ENCODE peak calls at places on chromosomes 12 and 14, in six cellular contexts. G is lower leg skin, Q is heart left ventricle, K is tibial nerve, D is A549, M is erythroblast. E is an unnamed sample.

GRCh38 chr14:103650213-103650612 is 21.2 kb downstream of the KLC1 start:
- DNase-seq in M (no peak), G (no peak), K (no peak), Q (no peak), D (no peak), E (no peak)

GRCh38 chr12:121781751-121782615 is 11.5 kb downstream of the RHOF start:
- DNase-seq in Q (peak), K (no peak), G (no peak), M (peak), D (no peak), E (no peak)

GRCh38 chr12:67107751-67108269 is 161.3 kb upstream of the CAND1 start:
- DNase-seq in Q (no peak), D (no peak), K (no peak), G (no peak), M (peak), E (no peak)

GRCh38 chr14:74506408-74506807 is 12.8 kb downstream of the ISCA2 start:
- DNase-seq in K (no peak), Q (no peak), M (no peak), G (peak), D (no peak), E (no peak)

GRCh38 chr14:25150934-25151790 is 101.2 kb upstream of the STXBP6 start:
- DNase-seq in D (peak), G (no peak), M (peak), Q (no peak), K (no peak), E (no peak)

GRCh38 chr12:80269953-80270552 is 170.7 kb downstream of the OTOGL start:
- DNase-seq in M (peak), K (peak), D (peak), G (no peak), Q (no peak), E (no peak)

GRCh38 chr12:46218509-46219095 is 50.2 kb downstream of the SLC38A1 start:
- DNase-seq in G (no peak), M (peak), Q (no peak), K (no peak), D (no peak), E (no peak)

GRCh38 chr14:24430143-24430681 is 458 bp downstream of the KHNYN start:
- DNase-seq in G (peak), Q (peak), K (peak), M (peak), D (peak), E (peak)

GRCh38 chr14:94171208-94171607 is 2.9 kb upstream of the PPP4R4 start:
- DNase-seq in M (no peak), D (no peak), G (no peak), K (no peak), Q (no peak), E (no peak)

GRCh38 chr12:132474237-132474741 is 15.7 kb upstream of the FBRSL1 start:
- DNase-seq in G (no peak), M (no peak), K (no peak), D (no peak), Q (peak), E (no peak)

GRCh38 chr12:21330682-21331253 is 3.9 kb downstream of the SLCO1A2 start:
- DNase-seq in G (no peak), D (peak), M (peak), K (no peak), Q (no peak), E (no peak)

GRCh38 chr12:67482751-67483661 is 165.5 kb upstream of the DYRK2 start:
- DNase-seq in M (no peak), Q (peak), G (no peak), K (peak), D (no peak), E (no peak)

GRCh38 chr14:92692822-92693226 is 55.6 kb downstream of the LGMN start:
- DNase-seq in M (no peak), Q (peak), D (peak), K (peak), G (no peak), E (no peak)

GRCh38 chr12:4227046-4227445 is 46.5 kb upstream of the CCND2 start:
- DNase-seq in K (no peak), D (no peak), Q (no peak), G (no peak), M (no peak), E (no peak)

GRCh38 chr12:58309806-58310205 is 368.4 kb downstream of the ATP23 start:
- DNase-seq in M (no peak), K (no peak), Q (no peak), G (no peak), D (no peak), E (no peak)

GRCh38 chr14:20400965-20401593 is 12.2 kb downstream of the TEP1 start:
- DNase-seq in G (peak), K (no peak), Q (no peak), D (peak), M (peak), E (no peak)

GRCh38 chr12:132454154-132454948 is 35.6 kb upstream of the FBRSL1 start:
- DNase-seq in D (no peak), K (no peak), G (no peak), M (no peak), Q (no peak), E (no peak)

GRCh38 chr12:26133508-26133907 is 8.7 kb upstream of the BHLHE41 start:
- DNase-seq in G (no peak), D (no peak), M (no peak), K (no peak), Q (no peak), E (no peak)

GRCh38 chr14:68535404-68536024 is 257.4 kb downstream of the ZFP36L1 start:
- DNase-seq in M (no peak), G (no peak), K (no peak), D (peak), Q (no peak), E (no peak)

GRCh38 chr12:26833692-26834168 is 736 bp upstream of the ITPR2 start:
- DNase-seq in D (peak), G (peak), Q (peak), K (no peak), M (peak), E (peak)

GRCh38 chr12:93577222-93577621 is 4.7 kb downstream of the SOCS2 start:
- DNase-seq in D (no peak), K (no peak), M (no peak), G (no peak), Q (no peak), E (no peak)

GRCh38 chr12:126347421-126347820 is 1282.2 kb downstream of the AACS start:
- DNase-seq in Q (no peak), G (no peak), K (no peak), M (no peak), D (no peak), E (no peak)

GRCh38 chr12:110347767-110348166 is 55.7 kb downstream of the ANAPC7 start:
- DNase-seq in K (no peak), G (no peak), M (no peak), Q (no peak), D (no peak), E (no peak)

GRCh38 chr14:61420326-61420725 is 98.9 kb downstream of the PRKCH start:
- DNase-seq in Q (no peak), D (peak), G (no peak), M (no peak), K (no peak), E (no peak)

GRCh38 chr14:89485264-89485663 is 68.2 kb upstream of the FOXN3 start:
- DNase-seq in K (no peak), M (no peak), D (no peak), Q (no peak), G (no peak), E (no peak)

GRCh38 chr14:73457050-73457934 is 1.1 kb downstream of the NUMB start:
- DNase-seq in K (no peak), M (peak), D (peak), Q (peak), G (peak), E (peak)

GRCh38 chr12:111785651-111786050 is 18.9 kb downstream of the ALDH2 start:
- DNase-seq in M (no peak), G (no peak), Q (no peak), D (no peak), K (no peak), E (no peak)

GRCh38 chr14:38705220-38705619 is 397.8 kb downstream of the SEC23A start:
- DNase-seq in G (no peak), K (no peak), M (no peak), D (no peak), Q (no peak), E (no peak)

GRCh38 chr12:103600967-103601728 is 14.1 kb downstream of the STAB2 start:
- DNase-seq in G (no peak), Q (no peak), M (no peak), K (no peak), D (no peak), E (no peak)

GRCh38 chr12:103596981-103597380 is 9.9 kb downstream of the STAB2 start:
- DNase-seq in Q (no peak), M (no peak), D (no peak), G (no peak), K (no peak), E (no peak)

GRCh38 chr12:103599274-103599673 is 12.2 kb downstream of the STAB2 start:
- DNase-seq in M (no peak), G (no peak), K (no peak), D (no peak), Q (no peak), E (no peak)
- TF ChIP-seq POLR2A in M (no peak), G (no peak), K (no peak), D (no peak), Q (no peak), E (no peak)

GRCh38 chr12:120646044-120646443 is 5.6 kb downstream of the CABP1 start:
- DNase-seq in Q (no peak), G (no peak), K (no peak), D (no peak), M (no peak), E (no peak)
- TF ChIP-seq POLR2A in Q (no peak), G (no peak), K (no peak), D (no peak), M (no peak), E (no peak)

DNA sequence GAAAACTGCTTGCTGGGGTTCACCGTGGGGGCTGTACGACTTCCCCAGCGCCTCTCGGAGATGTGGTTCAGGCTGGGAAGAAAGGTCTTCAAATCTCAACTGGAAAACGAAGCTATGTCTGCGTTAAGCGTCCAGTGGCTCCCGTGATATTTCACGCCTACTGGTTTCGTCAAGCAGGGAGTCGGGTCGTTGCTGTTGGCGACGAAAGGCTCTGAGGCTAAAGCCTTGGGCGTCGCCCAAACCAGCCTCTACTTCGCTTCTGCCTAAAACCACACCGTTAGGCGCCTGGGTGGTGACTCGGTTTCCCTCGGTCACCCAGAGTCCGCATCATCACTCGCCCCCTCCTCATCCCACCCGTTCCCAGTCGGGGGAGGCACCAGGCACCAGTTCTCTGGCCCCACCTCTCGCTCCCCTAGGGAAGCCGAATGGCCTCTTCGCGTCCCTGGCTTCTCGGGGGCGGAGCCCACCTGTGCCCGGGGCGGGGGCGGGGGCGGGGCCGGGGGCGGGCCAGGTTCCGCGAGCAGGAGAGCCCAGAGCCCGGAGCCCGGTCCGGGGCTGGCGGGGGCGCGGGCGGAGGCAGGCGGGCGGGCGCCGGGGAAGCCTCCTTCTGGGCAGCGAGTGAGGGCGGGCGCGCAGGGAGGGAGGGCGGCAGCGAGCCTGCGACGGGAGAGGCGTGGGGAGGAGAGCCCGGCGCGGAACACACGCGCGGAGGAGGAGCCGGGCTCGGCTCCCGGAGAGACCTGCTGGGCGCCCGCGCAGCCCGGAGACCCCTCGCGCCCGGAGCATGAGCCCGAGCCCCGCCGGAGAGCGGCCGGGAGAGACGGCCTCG is at the start of gene B4GALNT3:
- DNase-seq in K (no peak), G (no peak), Q (peak), D (peak), M (peak), E (no peak)
- TF ChIP-seq POLR2A in K (no peak), G (no peak), Q (peak), D (no peak), M (no peak), E (no peak)

GRCh38 chr12:90572778-90573177 is 382.2 kb downstream of the CCER1 start:
- DNase-seq in G (no peak), D (no peak), M (no peak), K (no peak), Q (no peak), E (no peak)
- TF ChIP-seq POLR2A in G (no peak), D (no peak), M (no peak), K (no peak), Q (no peak), E (no peak)

GRCh38 chr14:63855272-63855671 is 2.5 kb downstream of the SYNE2 start:
- DNase-seq in G (no peak), M (no peak), Q (no peak), K (no peak), D (no peak), E (no peak)

GRCh38 chr14:63853831-63854293 is 1.1 kb downstream of the SYNE2 start:
- DNase-seq in Q (peak), D (peak), M (no peak), G (peak), K (peak), E (no peak)

GRCh38 chr14:63852271-63852816 is 460 bp upstream of the SYNE2 start:
- DNase-seq in G (peak), Q (no peak), M (peak), D (peak), K (no peak), E (no peak)

GRCh38 chr14:63854330-63854729 is 1.5 kb downstream of the SYNE2 start:
- DNase-seq in Q (no peak), G (no peak), M (no peak), K (no peak), D (no peak), E (no peak)

GRCh38 chr14:63852817-63853730 is at the start of gene SYNE2:
- DNase-seq in Q (peak), M (peak), D (peak), K (peak), G (peak), E (peak)
- TF ChIP-seq POLR2A in Q (peak), M (no peak), D (peak), K (peak), G (no peak), E (no peak)

DNA sequence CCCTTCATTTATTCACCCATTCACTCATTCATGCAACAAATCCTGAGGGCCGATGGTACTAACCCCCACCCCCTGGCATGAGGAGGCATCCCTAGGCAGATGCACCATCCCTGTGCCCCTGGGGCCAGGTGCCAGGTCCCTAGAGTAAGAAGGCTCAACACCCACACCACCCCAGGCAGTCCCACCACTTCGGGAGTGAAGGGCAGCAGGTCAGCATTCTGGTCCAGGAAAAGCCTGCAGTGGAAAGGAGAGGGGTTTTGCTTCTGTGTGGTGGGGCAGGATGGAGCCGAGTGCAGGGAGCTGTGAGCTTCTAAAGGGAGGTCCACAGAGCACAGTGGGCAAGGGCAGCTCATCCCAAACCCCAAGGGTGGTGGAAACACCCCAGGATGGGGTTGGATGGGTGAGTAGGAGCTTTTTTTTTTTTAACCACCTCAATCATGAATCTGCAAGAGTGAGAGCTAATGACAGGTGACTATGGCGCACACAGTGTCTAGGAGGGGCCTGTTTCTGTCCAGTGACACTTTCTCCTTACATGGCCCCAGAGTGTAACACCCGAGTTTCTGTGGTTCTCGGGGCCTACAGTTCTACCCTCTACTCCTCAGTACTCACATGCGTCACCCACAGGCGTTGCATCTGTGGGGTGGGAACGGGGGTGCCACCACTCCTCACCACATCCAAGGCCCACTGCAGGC is 414.3 kb downstream of the TMEM121 start:
- DNase-seq in G (no peak), K (no peak), Q (no peak), D (no peak), M (no peak), E (peak)
- TF ChIP-seq POLR2A in G (no peak), K (no peak), Q (no peak), D (no peak), M (no peak), E (no peak)

DNA sequence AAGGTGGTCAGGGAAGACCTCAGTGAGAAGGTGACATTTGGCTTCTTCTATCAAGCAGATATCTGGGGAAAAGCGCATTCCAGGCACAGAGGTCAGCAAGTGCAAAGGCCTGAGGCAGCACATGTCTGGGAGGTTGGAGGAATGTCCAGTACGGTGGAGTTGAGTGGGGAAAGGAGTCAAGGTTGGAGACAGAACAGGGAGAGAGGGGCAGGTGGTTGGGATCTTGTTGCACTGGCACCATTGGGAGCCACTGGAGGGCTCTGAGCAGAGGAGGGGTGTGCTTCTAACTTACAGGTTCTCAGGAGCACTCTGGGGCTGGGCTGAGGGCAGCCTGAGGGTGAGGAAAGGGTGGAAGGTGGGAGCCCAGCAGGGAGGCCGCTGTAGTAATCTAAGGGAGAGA is 52.1 kb downstream of the EID3 start:
- DNase-seq in M (no peak), K (no peak), Q (no peak), D (peak), G (peak), E (no peak)
- TF ChIP-seq POLR2A in M (no peak), K (no peak), Q (no peak), D (no peak), G (no peak), E (no peak)

GRCh38 chr14:102511538-102511937 is 2.0 kb upstream of the ANKRD9 start:
- DNase-seq in G (no peak), D (no peak), K (no peak), M (no peak), Q (no peak), E (no peak)

GRCh38 chr14:102508774-102509743 is 517 bp downstream of the ANKRD9 start:
- DNase-seq in K (peak), D (peak), Q (peak), M (peak), G (peak), E (peak)

GRCh38 chr14:102512713-102513373 is 3.3 kb upstream of the ANKRD9 start:
- DNase-seq in G (no peak), M (no peak), Q (no peak), K (no peak), D (no peak), E (no peak)

GRCh38 chr14:102509744-102510615 is at the start of gene ANKRD9:
- DNase-seq in D (peak), M (peak), Q (peak), K (peak), G (peak), E (peak)

GRCh38 chr14:102510616-102511520 is 1.3 kb upstream of the ANKRD9 start:
- DNase-seq in G (no peak), M (peak), D (peak), Q (peak), K (no peak), E (peak)
- TF ChIP-seq POLR2A in G (no peak), M (no peak), D (no peak), Q (no peak), K (no peak), E (no peak)

DNA sequence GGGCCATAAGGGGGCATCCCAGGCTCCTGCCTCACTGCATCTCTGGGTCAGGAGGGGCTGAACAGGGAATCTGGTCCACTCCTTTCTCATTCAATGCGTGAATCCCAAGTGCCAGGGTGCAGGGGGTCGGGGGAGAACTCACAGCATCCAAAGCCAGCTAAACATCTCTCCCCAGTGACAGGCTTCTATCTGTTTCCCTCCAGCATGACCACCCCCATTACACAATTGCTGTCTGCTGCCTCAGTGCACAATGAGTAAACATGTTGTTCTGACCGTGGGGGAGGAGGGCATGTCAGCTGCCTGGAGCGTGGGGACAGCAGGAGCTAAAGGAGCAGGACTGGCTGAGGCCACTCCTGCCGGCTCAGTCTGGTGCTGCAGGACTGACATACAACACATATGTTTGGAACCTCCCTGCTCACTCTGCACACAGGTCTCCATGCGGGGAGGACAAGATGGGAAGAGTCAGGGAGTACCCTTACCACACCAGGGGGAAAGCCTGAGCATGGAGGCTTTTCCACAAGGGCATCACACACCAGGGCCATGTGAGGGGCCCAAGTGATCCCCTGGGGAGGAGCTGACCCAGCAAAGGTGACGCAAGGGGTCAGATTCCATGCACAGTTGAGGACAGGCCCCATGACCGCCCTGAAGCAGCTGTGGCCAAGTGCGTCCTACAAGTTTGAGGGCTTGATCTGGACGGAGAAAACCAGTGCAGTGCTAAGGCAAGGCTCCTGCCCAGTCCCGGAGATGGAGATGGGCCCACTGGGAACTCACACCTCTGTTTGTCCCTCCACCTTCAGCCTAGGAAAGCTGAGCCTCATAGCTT is 1.4 kb downstream of the TNS2 start:
- DNase-seq in D (peak), Q (peak), K (peak), G (peak), M (no peak), E (peak)
- TF ChIP-seq POLR2A in D (no peak), Q (peak), K (peak), G (no peak), M (no peak), E (peak)

E was measured in suprapubic skin.